ENCODE peak calls at places on chromosomes 4 and X, in ten cellular contexts. C, O, D, Q, S, K, T, A, N and Y are unnamed samples.

GRCh38 chrX:65745992-65746391 is 78.5 kb downstream of the MSN start:
- DNase-seq in C (no peak), O (no peak), D (no peak), Q (no peak), S (peak), K (no peak), T (no peak), A (no peak), N (no peak), Y (no peak)

GRCh38 chr4:125991398-125991797 is 676.6 kb downstream of the FAT4 start:
- DNase-seq in C (no peak), O (no peak), D (no peak), Q (no peak), S (no peak), K (no peak), T (no peak), A (no peak), N (no peak), Y (no peak)

GRCh38 chrX:39149761-39150160 is 348.5 kb downstream of the MID1IP1 start:
- DNase-seq in C (peak), O (no peak), D (no peak), Q (no peak), S (peak), K (peak), T (peak), A (peak), N (peak), Y (peak)

GRCh38 chr4:145939241-145939640 is 618 bp upstream of the ZNF827 start:
- DNase-seq in C (peak), O (no peak), D (no peak), Q (no peak), S (no peak), K (no peak), T (no peak), A (no peak), N (no peak), Y (no peak)

GRCh38 chrX:29634516-29634915 is 580.8 kb upstream of the MAGEB2 start:
- DNase-seq in C (no peak), O (no peak), D (no peak), Q (no peak), S (peak), K (no peak), T (no peak), A (no peak), N (no peak), Y (no peak)

GRCh38 chr4:139337612-139338011 is 35.3 kb upstream of the NDUFC1 start:
- DNase-seq in C (no peak), O (no peak), D (no peak), Q (no peak), S (no peak), K (no peak), T (no peak), A (no peak), N (no peak), Y (no peak)

GRCh38 chr4:54971474-54971950 is 153.9 kb downstream of the KDR start:
- DNase-seq in C (peak), O (no peak), D (no peak), Q (no peak), S (peak), K (no peak), T (no peak), A (no peak), N (peak), Y (no peak)

GRCh38 chr4:91113130-91113706 is 986.0 kb downstream of the CCSER1 start:
- DNase-seq in C (peak), O (no peak), D (no peak), Q (no peak), S (peak), K (no peak), T (no peak), A (no peak), N (no peak), Y (no peak)

GRCh38 chrX:102712967-102713677 is 874 bp downstream of the GPRASP2 start:
- DNase-seq in C (peak), O (no peak), D (no peak), Q (no peak), S (peak), K (peak), T (peak), A (peak), N (no peak), Y (peak)

GRCh38 chrX:13538414-13538813 is 31.0 kb upstream of the EGFL6 start:
- DNase-seq in C (no peak), O (no peak), D (no peak), Q (no peak), S (no peak), K (no peak), T (no peak), A (no peak), N (no peak), Y (no peak)

GRCh38 chr4:74463123-74463522 is 18.2 kb downstream of the AREG start:
- DNase-seq in C (no peak), O (no peak), D (no peak), Q (no peak), S (no peak), K (no peak), T (no peak), A (no peak), N (no peak), Y (no peak)

GRCh38 chrX:145609951-145610511 is 207.6 kb upstream of the SLITRK2 start:
- DNase-seq in C (no peak), O (no peak), D (no peak), Q (no peak), S (no peak), K (no peak), T (no peak), A (no peak), N (no peak), Y (no peak)

DNA sequence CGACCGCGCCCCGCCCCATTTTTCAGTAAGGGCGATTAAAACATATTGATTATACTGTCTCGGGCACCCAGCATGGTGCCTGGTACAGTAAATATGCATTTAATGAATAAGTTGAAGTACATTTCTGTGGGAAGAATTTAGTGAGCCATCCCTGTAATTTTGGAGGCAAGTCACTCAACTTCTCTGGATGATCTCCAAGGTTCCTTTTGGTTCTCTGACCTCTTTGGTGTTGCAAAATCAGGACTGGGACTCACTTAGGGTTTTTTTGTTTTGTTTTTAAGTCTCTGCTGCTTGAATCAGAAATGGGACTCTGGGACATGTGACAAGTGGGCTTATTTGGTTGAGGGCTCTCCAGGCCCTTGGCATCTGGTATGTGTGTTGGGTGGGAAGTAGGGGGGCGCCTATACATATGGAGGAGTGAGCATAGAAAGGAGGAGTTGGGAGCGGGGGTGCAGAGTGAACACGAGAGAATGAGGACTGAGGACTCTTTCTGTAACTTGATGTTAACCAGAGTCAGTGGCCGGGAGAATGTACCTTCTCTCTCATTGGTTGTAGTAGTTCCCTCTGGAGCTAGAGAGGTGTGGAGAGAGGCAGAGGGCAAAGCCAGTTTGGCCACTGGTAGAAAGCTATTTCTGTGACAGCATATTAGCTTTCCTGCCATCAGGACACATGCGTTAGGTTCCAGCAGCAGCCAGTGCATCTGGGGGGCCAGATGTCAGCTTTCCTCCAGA is 1.9 kb downstream of the ARHGAP10 start:
- DNase-seq in C (peak), O (peak), D (no peak), Q (no peak), S (peak), K (no peak), T (peak), A (no peak), N (no peak), Y (no peak)
- TF ChIP-seq CTCF in C (no peak), O (no peak), D (no peak), Q (no peak), S (no peak), K (no peak), T (no peak), A (no peak), N (no peak), Y (no peak)

GRCh38 chrX:71859637-71860036 is 51.0 kb upstream of the NHSL2 start:
- DNase-seq in C (peak), O (no peak), D (no peak), Q (no peak), S (peak), K (no peak), T (no peak), A (no peak), N (no peak), Y (peak)
- TF ChIP-seq CTCF in C (peak), O (peak), D (peak), Q (peak), S (peak), K (peak), T (peak), A (peak), N (peak), Y (peak)

GRCh38 chr4:2257361-2258001 is 4.4 kb downstream of the MXD4 start:
- DNase-seq in C (no peak), O (peak), D (no peak), Q (no peak), S (no peak), K (peak), T (peak), A (peak), N (no peak), Y (no peak)

GRCh38 chr4:2259541-2260267 is 2.2 kb downstream of the MXD4 start:
- DNase-seq in C (no peak), O (no peak), D (no peak), Q (no peak), S (no peak), K (peak), T (no peak), A (peak), N (no peak), Y (no peak)

GRCh38 chr4:2259036-2259540 is 2.8 kb downstream of the MXD4 start:
- DNase-seq in C (no peak), O (peak), D (no peak), Q (no peak), S (no peak), K (peak), T (peak), A (peak), N (no peak), Y (no peak)

GRCh38 chr4:2256781-2257191 is 5.1 kb downstream of the MXD4 start:
- DNase-seq in C (no peak), O (peak), D (no peak), Q (no peak), S (peak), K (peak), T (peak), A (peak), N (no peak), Y (no peak)

DNA sequence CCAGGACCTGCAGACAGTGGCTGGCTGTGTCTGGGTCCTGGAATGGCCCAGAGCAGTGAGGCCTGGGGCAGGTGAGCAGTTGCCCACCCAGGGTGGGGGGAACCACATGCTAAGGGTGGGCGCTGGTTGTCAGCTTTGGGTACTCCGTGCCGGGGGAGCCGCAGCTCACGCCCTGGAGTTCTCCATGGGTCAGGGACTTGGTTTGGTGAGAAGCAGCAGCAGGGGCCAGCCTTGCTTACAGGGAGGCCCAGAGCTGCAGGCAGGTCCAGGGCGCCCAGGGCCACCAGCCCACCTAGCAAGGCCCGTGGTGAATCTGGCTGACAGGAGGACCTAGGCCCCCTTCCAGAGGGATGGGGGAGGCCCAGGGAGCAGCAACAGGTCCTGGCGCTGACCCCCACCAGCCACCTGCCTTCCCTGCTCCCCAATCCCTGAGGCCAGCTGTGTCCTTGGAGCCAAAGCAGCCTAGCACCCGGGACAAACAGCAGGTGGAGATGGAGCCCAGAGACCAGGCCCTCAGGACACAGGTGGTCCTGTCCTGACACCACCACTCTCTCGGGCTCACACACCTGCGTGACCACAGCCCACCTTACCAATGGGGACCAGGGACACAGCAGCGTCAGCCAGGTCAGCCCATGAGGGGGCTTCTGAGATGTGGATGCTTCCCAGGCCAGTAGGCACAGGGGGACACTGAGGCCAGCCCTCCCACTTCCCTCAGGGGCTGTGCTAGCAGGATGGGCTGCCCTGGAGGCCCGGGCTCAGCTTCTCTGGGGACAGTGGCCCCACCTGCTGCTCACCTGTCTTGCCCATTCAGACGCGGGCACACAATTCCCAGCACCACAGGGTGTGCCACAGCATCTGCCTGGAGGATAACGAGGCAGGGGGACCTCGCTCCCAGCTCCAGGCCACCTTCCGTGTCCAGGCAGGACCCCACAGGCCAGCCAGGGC is 3.5 kb downstream of the MXD4 start:
- DNase-seq in C (no peak), O (no peak), D (no peak), Q (no peak), S (no peak), K (peak), T (peak), A (peak), N (no peak), Y (no peak)
- TF ChIP-seq CTCF in C (no peak), O (no peak), D (no peak), Q (no peak), S (no peak), K (no peak), T (no peak), A (no peak), N (no peak), Y (no peak)

GRCh38 chr4:123746981-123747380 is 350.4 kb downstream of the SPRY1 start:
- DNase-seq in C (peak), O (no peak), D (no peak), Q (no peak), S (peak), K (no peak), T (no peak), A (no peak), N (no peak), Y (no peak)
- TF ChIP-seq CTCF in C (peak), O (no peak), D (no peak), Q (no peak), S (peak), K (peak), T (peak), A (no peak), N (peak), Y (no peak)

GRCh38 chrX:119945481-119945880 is 1.9 kb upstream of the NKAP start:
- DNase-seq in C (no peak), O (no peak), D (no peak), Q (no peak), S (no peak), K (no peak), T (no peak), A (no peak), N (no peak), Y (no peak)

GRCh38 chrX:119943185-119943988 is at the start of gene NKAP:
- DNase-seq in C (peak), O (peak), D (peak), Q (peak), S (peak), K (peak), T (peak), A (peak), N (peak), Y (peak)

GRCh38 chrX:119954374-119954773 is 10.8 kb upstream of the NKAP start:
- DNase-seq in C (no peak), O (no peak), D (no peak), Q (no peak), S (no peak), K (no peak), T (no peak), A (no peak), N (no peak), Y (no peak)

GRCh38 chrX:119942831-119943184 is 743 bp downstream of the NKAP start:
- DNase-seq in C (no peak), O (no peak), D (no peak), Q (no peak), S (no peak), K (no peak), T (no peak), A (no peak), N (no peak), Y (no peak)

GRCh38 chrX:119948381-119948780 is 4.8 kb upstream of the NKAP start:
- DNase-seq in C (no peak), O (no peak), D (no peak), Q (no peak), S (no peak), K (no peak), T (no peak), A (no peak), N (no peak), Y (no peak)
- TF ChIP-seq CTCF in C (no peak), O (no peak), D (no peak), Q (no peak), S (no peak), K (no peak), T (no peak), A (no peak), N (no peak), Y (peak)

GRCh38 chr4:141786921-141787320 is 150.5 kb downstream of the IL15 start:
- DNase-seq in C (no peak), O (no peak), D (no peak), Q (peak), S (no peak), K (no peak), T (no peak), A (no peak), N (peak), Y (no peak)

GRCh38 chr4:141783770-141784169 is 147.4 kb downstream of the IL15 start:
- DNase-seq in C (no peak), O (no peak), D (no peak), Q (no peak), S (no peak), K (no peak), T (no peak), A (no peak), N (no peak), Y (no peak)

DNA sequence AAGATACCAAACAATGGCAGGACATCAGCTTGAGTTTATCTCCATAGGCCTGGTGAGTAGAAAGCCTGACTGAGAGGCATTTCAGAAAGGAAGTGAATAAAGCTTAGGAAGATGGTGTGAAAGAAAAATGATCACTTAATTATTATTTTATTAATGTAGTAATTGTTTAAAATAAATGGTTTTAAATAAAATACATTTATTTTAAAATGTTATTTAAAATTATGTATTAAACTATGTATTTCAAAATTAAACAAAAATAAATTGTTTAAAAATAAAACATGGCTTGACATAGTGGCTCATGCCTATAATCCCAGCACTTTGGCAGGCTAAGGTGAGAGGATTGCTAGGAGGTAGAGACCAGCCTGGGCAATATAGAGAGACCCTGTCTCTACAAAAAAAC is 145.8 kb downstream of the IL15 start:
- DNase-seq in C (no peak), O (no peak), D (no peak), Q (no peak), S (no peak), K (no peak), T (no peak), A (no peak), N (no peak), Y (no peak)
- TF ChIP-seq CTCF in C (no peak), O (no peak), D (no peak), Q (no peak), S (no peak), K (no peak), T (no peak), A (no peak), N (no peak), Y (no peak)

DNA sequence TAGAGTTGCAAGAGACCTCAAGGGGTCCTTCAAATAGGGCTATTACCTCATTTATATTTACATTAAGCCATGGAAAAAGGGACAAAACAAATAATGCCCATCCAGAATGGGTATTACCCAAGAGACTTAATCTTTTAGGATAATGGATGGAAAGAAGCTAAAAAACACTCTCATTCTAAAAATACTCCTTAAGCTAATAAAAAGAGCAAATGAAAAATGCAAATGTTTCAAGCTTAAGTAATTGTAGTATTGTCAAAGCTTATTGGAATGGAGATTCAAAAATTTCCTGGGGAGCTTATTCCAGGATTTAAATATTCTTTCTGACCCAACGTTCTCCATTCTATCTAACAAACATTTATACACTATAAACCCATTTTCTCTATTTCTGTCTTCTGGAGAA is 107.8 kb upstream of the SPIN4 start:
- DNase-seq in C (no peak), O (no peak), D (no peak), Q (no peak), S (no peak), K (no peak), T (no peak), A (no peak), N (no peak), Y (no peak)
- TF ChIP-seq CTCF in C (no peak), O (no peak), D (no peak), Q (no peak), S (no peak), K (no peak), T (no peak), A (no peak), N (no peak), Y (no peak)

GRCh38 chr4:170138580-170139194 is 48.9 kb upstream of the AADAT start:
- DNase-seq in C (peak), O (no peak), D (no peak), Q (peak), S (peak), K (peak), T (peak), A (peak), N (peak), Y (peak)
- TF ChIP-seq CTCF in C (peak), O (peak), D (peak), Q (peak), S (peak), K (peak), T (peak), A (peak), N (peak), Y (peak)

GRCh38 chr4:156378053-156378665 is 424.5 kb upstream of the CTSO start:
- DNase-seq in C (peak), O (no peak), D (no peak), Q (no peak), S (peak), K (no peak), T (no peak), A (no peak), N (no peak), Y (no peak)
- TF ChIP-seq CTCF in C (no peak), O (no peak), D (no peak), Q (peak), S (peak), K (no peak), T (peak), A (no peak), N (peak), Y (peak)